ENCODE peak calls at places on chromosome 15, in seven cellular contexts. F is heart left ventricle, X is thyroid gland, T is HCT116, S is A549, Q is prostate gland, O is tibial nerve. C is an unnamed sample.
A peak's percentile ranks its signal among the peaks of the same experiment; 100 is the strongest.

GRCh38 chr15:70956196-70956595 is 63.6 kb downstream of the LRRC49 start:
- DNase-seq in Q (no peak), X (no peak), F (no peak), O (no peak), T (no peak), S (no peak), C (no peak)

GRCh38 chr15:75823860-75824613 is 19.2 kb upstream of the UBE2Q2 start:
- DNase-seq in S (no peak), O (no peak), T (no peak), F (no peak), X (no peak), Q (no peak), C (no peak)

GRCh38 chr15:61824291-61824690 is 236.0 kb downstream of the VPS13C start:
- DNase-seq in F (no peak), O (no peak), S (no peak), X (no peak), Q (no peak), T (no peak), C (no peak)

GRCh38 chr15:82943176-82943575 is 9.3 kb downstream of the HOMER2 start:
- DNase-seq in O (no peak), F (no peak), T (no peak), S (no peak), Q (no peak), X (no peak), C (peak; percentile 52)

GRCh38 chr15:96115642-96116041 is 214.9 kb upstream of the NR2F2 start:
- DNase-seq in F (no peak), Q (no peak), T (no peak), X (no peak), S (no peak), O (no peak), C (no peak)

GRCh38 chr15:69509131-69509530 is 56.5 kb downstream of the RPLP1 start:
- DNase-seq in T (no peak), X (no peak), F (no peak), S (no peak), O (no peak), Q (no peak), C (no peak)

GRCh38 chr15:50257924-50258323 is 7.6 kb downstream of the HDC start:
- DNase-seq in Q (no peak), S (no peak), F (no peak), T (no peak), O (no peak), X (no peak), C (no peak)

GRCh38 chr15:54307252-54307902 is 329.1 kb downstream of the UNC13C start:
- DNase-seq in O (no peak), X (no peak), S (no peak), T (no peak), F (no peak), Q (no peak), C (no peak)

GRCh38 chr15:82105458-82106205 is 59.8 kb upstream of the MEX3B start:
- DNase-seq in X (peak; percentile 33), S (no peak), F (no peak), O (no peak), T (no peak), Q (no peak), C (peak; percentile 80)

GRCh38 chr15:45402162-45402954 is 24.0 kb upstream of the GATM start:
- DNase-seq in O (peak; percentile 88), S (peak; percentile 85), T (peak; percentile 99), X (peak; percentile 97), Q (peak; percentile 94), F (peak; percentile 98), C (peak; percentile 98)
- TF ChIP-seq POLR2A in O (peak; percentile 83), S (peak; percentile 71), T (peak; percentile 97), X (peak; percentile 62), Q (peak; percentile 77), F (no peak), C (peak; percentile 93)

GRCh38 chr15:27237319-27237939 is 266.4 kb downstream of the GABRG3 start:
- DNase-seq in X (no peak), F (no peak), O (no peak), S (no peak), Q (no peak), T (no peak), C (no peak)

GRCh38 chr15:27235161-27235560 is 264.2 kb downstream of the GABRG3 start:
- DNase-seq in Q (no peak), S (no peak), T (no peak), X (no peak), O (no peak), F (no peak), C (no peak)

GRCh38 chr15:27235689-27236088 is 264.7 kb downstream of the GABRG3 start:
- DNase-seq in O (no peak), F (no peak), T (no peak), S (no peak), Q (no peak), X (no peak), C (no peak)

GRCh38 chr15:27234593-27234992 is 263.6 kb downstream of the GABRG3 start:
- DNase-seq in X (no peak), O (no peak), T (no peak), Q (no peak), F (no peak), S (no peak), C (no peak)

DNA sequence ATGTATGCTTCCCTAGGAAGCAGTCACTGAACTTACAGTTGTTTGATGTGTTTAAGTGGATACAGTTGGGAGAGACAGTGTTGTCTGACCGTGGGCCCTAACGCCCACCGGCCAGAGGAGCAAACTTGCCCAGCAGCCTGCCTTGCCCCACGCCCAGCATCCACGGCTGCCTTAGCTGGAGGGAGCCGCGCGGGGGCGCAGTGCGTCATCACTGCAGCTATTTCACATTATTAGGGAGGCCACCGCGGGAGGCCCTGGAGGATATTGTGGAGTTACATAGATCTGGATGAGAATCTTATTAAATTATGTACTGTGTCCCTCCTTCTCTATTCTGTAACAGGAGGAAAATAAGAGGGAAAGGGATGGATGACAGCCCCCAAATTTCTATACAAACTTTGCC is 267.2 kb downstream of the GABRG3 start:
- DNase-seq in F (no peak), Q (no peak), S (no peak), X (no peak), T (no peak), O (no peak), C (no peak)
- TF ChIP-seq CTCF in F (no peak), Q (no peak), S (no peak), X (no peak), T (no peak), O (no peak), C (no peak)

DNA sequence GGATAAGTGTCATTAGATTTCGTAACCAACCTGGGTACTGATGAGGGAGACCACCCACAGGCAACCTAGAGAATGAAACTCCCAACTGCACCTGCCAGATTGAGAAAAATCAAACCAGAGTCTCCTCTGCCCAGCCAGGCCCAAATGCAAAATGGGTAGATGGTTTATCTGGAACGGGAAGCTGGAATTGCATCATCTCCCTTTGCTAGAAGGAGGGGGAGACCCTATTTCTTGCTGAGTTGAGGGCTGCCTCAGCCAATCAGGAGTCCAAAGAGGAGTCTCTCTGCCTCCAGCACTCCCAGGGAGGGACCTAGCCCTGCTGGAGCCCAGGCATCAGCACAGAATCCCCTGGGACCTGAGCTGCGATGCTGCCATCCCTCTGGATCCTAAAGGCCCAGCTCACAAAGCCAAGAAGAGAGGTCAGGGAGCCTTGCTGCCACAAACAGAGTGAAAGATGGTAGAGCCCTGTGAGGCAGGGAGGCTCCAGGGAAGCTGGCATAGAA is 8.1 kb downstream of the RMDN3 start:
- DNase-seq in O (no peak), S (no peak), Q (no peak), F (no peak), X (no peak), T (no peak), C (no peak)
- H3K4me1 ChIP-seq in O (no peaks in the 10 kb centered on the region), S (peaks cover 14% of the 10 kb centered on the region), Q (no peaks in the 10 kb centered on the region), F (peaks cover 8% of the 10 kb centered on the region), X (no peaks in the 10 kb centered on the region), T (no peaks in the 10 kb centered on the region), C (no peaks in the 10 kb centered on the region)

GRCh38 chr15:101167791-101168462 is 83.9 kb downstream of the CHSY1 start:
- DNase-seq in O (peak; percentile 55), Q (peak; percentile 80), F (peak; percentile 88), T (peak; percentile 31), S (no peak), X (no peak), C (peak; percentile 64)

GRCh38 chr15:101168463-101168824 is 83.4 kb downstream of the CHSY1 start:
- DNase-seq in X (no peak), S (no peak), O (peak; percentile 42), F (no peak), Q (no peak), T (no peak), C (peak; percentile 68)

GRCh38 chr15:101170568-101171350 is 81.1 kb downstream of the CHSY1 start:
- DNase-seq in Q (no peak), S (no peak), T (no peak), O (peak; percentile 60), X (no peak), F (peak; percentile 65), C (no peak)

GRCh38 chr15:101168898-101169297 is 83.0 kb downstream of the CHSY1 start:
- DNase-seq in T (no peak), S (no peak), Q (no peak), F (no peak), X (no peak), O (no peak), C (no peak)

GRCh38 chr15:101169457-101170071 is 82.3 kb downstream of the CHSY1 start:
- DNase-seq in O (no peak), S (no peak), F (no peak), T (no peak), X (no peak), Q (no peak), C (no peak)
- TF ChIP-seq POLR2A in O (no peak), S (no peak), F (no peak), T (no peak), X (no peak), Q (no peak), C (no peak)

GRCh38 chr15:101269479-101270223 is 7.6 kb downstream of the SELENOS start:
- DNase-seq in O (no peak), X (no peak), F (peak; percentile 71), T (no peak), S (no peak), Q (no peak), C (no peak)
- TF ChIP-seq CTCF in O (no peak), X (no peak), F (peak; percentile 52), T (peak; percentile 61), S (peak; percentile 35), Q (peak; percentile 16), C (peak; percentile 39)